ENCODE peak calls at places on chromosomes 13 and 19, in nine cellular contexts. C is HTR-8/SVneo, V is stomach, B is choroid plexus epithelial cell, U is left ventricle myocardium superior, H is body of pancreas, L is NCI-H1092 treated with DMSO at 0.1 percent for 48 hours, T is activated T-cell treated with anti-CD3 and anti-CD28 coated beads for 4 hours, X is amygdala. P is an unnamed sample.

GRCh38 chr19:3547301-3547731 is 8.3 kb downstream of the TEKTIP1 start:
- DNase-seq in C (no peak), V (no peak), B (no peak), U (no peak), H (no peak), L (no peak), T (no peak), X (no peak), P (no peak)

GRCh38 chr13:110304256-110304655 is 2.7 kb downstream of the COL4A1 start:
- DNase-seq in C (no peak), V (no peak), B (peak; percentile 85), U (peak; percentile 31), H (no peak), L (no peak), T (no peak), X (no peak), P (no peak)

GRCh38 chr13:100860866-100861265 is 186.3 kb upstream of the TMTC4 start:
- DNase-seq in C (no peak), V (no peak), B (no peak), U (no peak), H (no peak), L (no peak), T (no peak), X (no peak), P (no peak)

GRCh38 chr13:20550799-20551198 is 16.2 kb upstream of the IFT88 start:
- DNase-seq in C (no peak), V (no peak), B (peak; percentile 20), U (no peak), H (no peak), L (no peak), T (no peak), X (no peak), P (no peak)

GRCh38 chr13:64471916-64472315 is 2758.2 kb downstream of the PCDH9 start:
- DNase-seq in C (peak; percentile 17), V (no peak), B (peak; percentile 79), U (no peak), H (no peak), L (peak; percentile 74), T (no peak), X (no peak), P (no peak)

GRCh38 chr19:19466201-19466600 is 49.1 kb downstream of the TSSK6 start:
- DNase-seq in C (no peak), V (no peak), B (no peak), U (peak; percentile 11), H (no peak), L (no peak), T (no peak), X (no peak), P (no peak)

GRCh38 chr13:27765650-27766049 is 26.6 kb upstream of the GSX1 start:
- DNase-seq in C (no peak), V (no peak), B (no peak), U (no peak), H (no peak), L (no peak), T (no peak), X (no peak), P (no peak)

GRCh38 chr19:48511800-48512503 is at the start of gene LMTK3:
- DNase-seq in C (no peak), V (no peak), B (no peak), U (no peak), H (peak; percentile 45), L (peak; percentile 12), T (peak; percentile 66), X (peak; percentile 75), P (peak; percentile 84)

GRCh38 chr13:94660695-94661324 is 51.5 kb downstream of the SOX21 start:
- DNase-seq in C (no peak), V (no peak), B (peak; percentile 54), U (no peak), H (no peak), L (peak; percentile 82), T (no peak), X (no peak), P (no peak)

GRCh38 chr13:74883834-74884233 is 598.1 kb downstream of the TBC1D4 start:
- DNase-seq in C (no peak), V (no peak), B (peak; percentile 72), U (no peak), H (no peak), L (no peak), T (no peak), X (no peak), P (no peak)

GRCh38 chr13:52599037-52599852 is 43.0 kb upstream of the HNRNPA1L2 start:
- DNase-seq in C (no peak), V (no peak), B (peak; percentile 67), U (no peak), H (no peak), L (peak; percentile 75), T (no peak), X (no peak), P (no peak)

GRCh38 chr19:17775991-17776803 is 18.7 kb upstream of the B3GNT3 start:
- DNase-seq in C (no peak), V (no peak), B (peak; percentile 46), U (no peak), H (no peak), L (no peak), T (no peak), X (no peak), P (no peak)

GRCh38 chr19:46932346-46932745 is 71.5 kb downstream of the ARHGAP35 start:
- DNase-seq in C (no peak), V (no peak), B (peak; percentile 43), U (no peak), H (no peak), L (no peak), T (no peak), X (no peak), P (no peak)

GRCh38 chr13:27847669-27848068 is 55.4 kb downstream of the GSX1 start:
- DNase-seq in C (no peak), V (no peak), B (no peak), U (no peak), H (no peak), L (no peak), T (no peak), X (no peak), P (no peak)

GRCh38 chr19:34274827-34275625 is 20.7 kb downstream of the GARRE1 start:
- DNase-seq in C (peak; percentile 70), V (no peak), B (peak; percentile 91), U (no peak), H (no peak), L (no peak), T (no peak), X (no peak), P (no peak)

GRCh38 chr13:55573565-55573964 is 1567.2 kb upstream of the PRR20A start:
- DNase-seq in C (no peak), V (no peak), B (no peak), U (no peak), H (no peak), L (no peak), T (no peak), X (no peak), P (no peak)

GRCh38 chr13:59782696-59783095 is 381.0 kb downstream of the DIAPH3 start:
- DNase-seq in C (no peak), V (no peak), B (no peak), U (no peak), H (no peak), L (no peak), T (no peak), X (no peak), P (no peak)

GRCh38 chr19:48739835-48740704 is at the start of gene RASIP1:
- DNase-seq in C (no peak), V (no peak), B (no peak), U (peak; percentile 70), H (peak; percentile 63), L (peak; percentile 35), T (no peak), X (no peak), P (no peak)

GRCh38 chr13:80979035-80979641 is 638.2 kb upstream of the SPRY2 start:
- DNase-seq in C (peak; percentile 11), V (peak; percentile 28), B (peak; percentile 90), U (no peak), H (peak; percentile 57), L (peak; percentile 77), T (no peak), X (no peak), P (no peak)

GRCh38 chr13:73038064-73038463 is 20.7 kb upstream of the KLF5 start:
- DNase-seq in C (no peak), V (no peak), B (no peak), U (no peak), H (no peak), L (no peak), T (no peak), X (no peak), P (no peak)

GRCh38 chr19:55160128-55160985 is 2.8 kb upstream of the TNNI3 start:
- DNase-seq in C (peak; percentile 92), V (peak; percentile 93), B (peak; percentile 87), U (peak; percentile 91), H (peak; percentile 91), L (peak; percentile 61), T (peak; percentile 80), X (no peak), P (peak; percentile 84)

GRCh38 chr19:52566121-52566520 is 4.0 kb upstream of the ZNF701 start:
- DNase-seq in C (no peak), V (no peak), B (no peak), U (no peak), H (no peak), L (no peak), T (no peak), X (no peak), P (no peak)

GRCh38 chr13:113989585-113990300 is 15.9 kb upstream of the C13orf46 start:
- DNase-seq in C (no peak), V (no peak), B (no peak), U (peak; percentile 10), H (no peak), L (no peak), T (no peak), X (no peak), P (no peak)

GRCh38 chr19:35262101-35262761 is 6.5 kb upstream of the USF2 start:
- DNase-seq in C (no peak), V (peak; percentile 63), B (no peak), U (peak; percentile 40), H (no peak), L (peak; percentile 34), T (no peak), X (no peak), P (no peak)

GRCh38 chr13:86584301-86584700 is 785.1 kb upstream of the SLITRK6 start:
- DNase-seq in C (no peak), V (no peak), B (no peak), U (no peak), H (no peak), L (no peak), T (no peak), X (no peak), P (no peak)

GRCh38 chr13:94143624-94144350 is 335.7 kb downstream of the DCT start:
- DNase-seq in C (no peak), V (no peak), B (no peak), U (no peak), H (no peak), L (no peak), T (no peak), X (no peak), P (no peak)

GRCh38 chr13:60484865-60485264 is 87.8 kb downstream of the TDRD3 start:
- DNase-seq in C (no peak), V (no peak), B (no peak), U (no peak), H (no peak), L (no peak), T (no peak), X (no peak), P (no peak)

GRCh38 chr19:40443930-40444180 is 280 bp downstream of the SERTAD3 start:
- DNase-seq in C (no peak), V (no peak), B (peak; percentile 43), U (no peak), H (no peak), L (no peak), T (peak; percentile 45), X (no peak), P (no peak)

GRCh38 chr13:40776681-40777165 is 5.7 kb upstream of the MRPS31 start:
- DNase-seq in C (peak; percentile 9), V (no peak), B (peak; percentile 68), U (no peak), H (peak; percentile 41), L (no peak), T (peak; percentile 49), X (no peak), P (peak; percentile 80)

GRCh38 chr19:23992348-23992747 is 77.7 kb downstream of the ZNF726 start:
- DNase-seq in C (no peak), V (no peak), B (no peak), U (no peak), H (no peak), L (no peak), T (no peak), X (no peak), P (peak; percentile 31)

GRCh38 chr13:100855151-100855550 is 180.6 kb upstream of the TMTC4 start:
- DNase-seq in C (no peak), V (no peak), B (no peak), U (no peak), H (no peak), L (no peak), T (no peak), X (no peak), P (no peak)

P was measured in central memory CD4-positive, alpha-beta T cell.